ENCODE peak calls at places on chromosomes 3 and 15, in six cellular contexts. I is SK-N-SH, X is HCT116, Q is HepG2, E is K562, N is GM12878. W is an unnamed sample.

GRCh38 chr3:58117561-58118305 is 93.0 kb downstream of the DNASE1L3 start:
- DNase-seq in I (no peak), X (no peak), Q (no peak), E (no peak), N (no peak), W (no peak)

GRCh38 chr3:64983583-64984359 is 296.0 kb upstream of the ADAMTS9 start:
- DNase-seq in I (peak), X (no peak), Q (no peak), E (no peak), N (no peak), W (no peak)

GRCh38 chr15:86854186-86854585 is 774.5 kb downstream of the AGBL1 start:
- DNase-seq in I (no peak), X (no peak), Q (no peak), E (no peak), N (no peak), W (no peak)

GRCh38 chr3:45513041-45513440 is 81.5 kb upstream of the LIMD1 start:
- DNase-seq in I (no peak), X (no peak), Q (no peak), E (no peak), N (no peak), W (no peak)

GRCh38 chr3:173748140-173748539 is 350.6 kb downstream of the NLGN1 start:
- DNase-seq in I (no peak), X (no peak), Q (no peak), E (no peak), N (no peak), W (no peak)

GRCh38 chr15:101049282-101049681 is 130.1 kb downstream of the LRRK1 start:
- DNase-seq in I (peak), X (no peak), Q (no peak), E (no peak), N (no peak), W (no peak)

GRCh38 chr15:80695099-80695910 is at the start of gene ABHD17C:
- DNase-seq in I (peak), X (no peak), Q (peak), E (peak), N (no peak), W (peak)

GRCh38 chr3:62558549-62559112 is 185.3 kb upstream of the FEZF2 start:
- DNase-seq in I (peak), X (no peak), Q (peak), E (peak), N (no peak), W (peak)

GRCh38 chr3:127411083-127411727 is 123.4 kb upstream of the PRR20G start:
- DNase-seq in I (peak), X (no peak), Q (no peak), E (peak), N (no peak), W (no peak)

GRCh38 chr3:193744822-193745684 is 152.0 kb downstream of the OPA1 start:
- DNase-seq in I (peak), X (no peak), Q (peak), E (peak), N (no peak), W (no peak)

GRCh38 chr3:16639806-16640205 is 34.6 kb upstream of the DAZL start:
- DNase-seq in I (no peak), X (no peak), Q (no peak), E (no peak), N (no peak), W (no peak)

GRCh38 chr15:28889346-28889745 is 3.6 kb downstream of the APBA2 start:
- DNase-seq in I (no peak), X (no peak), Q (no peak), E (no peak), N (no peak), W (no peak)

GRCh38 chr3:74883690-74884089 is 269.2 kb upstream of the CNTN3 start:
- DNase-seq in I (peak), X (no peak), Q (peak), E (no peak), N (no peak), W (peak)

GRCh38 chr3:107993771-107994170 is 97.1 kb downstream of the CD47 start:
- DNase-seq in I (no peak), X (no peak), Q (no peak), E (no peak), N (no peak), W (no peak)

GRCh38 chr3:30631237-30631961 is 25.0 kb downstream of the TGFBR2 start:
- DNase-seq in I (no peak), X (peak), Q (peak), E (no peak), N (no peak), W (no peak)

GRCh38 chr3:133944181-133944580 is 48.5 kb upstream of the RAB6B start:
- DNase-seq in I (no peak), X (no peak), Q (no peak), E (no peak), N (no peak), W (no peak)

GRCh38 chr3:152737021-152737908 is 97.7 kb upstream of the P2RY1 start:
- DNase-seq in I (no peak), X (peak), Q (no peak), E (peak), N (peak), W (no peak)

GRCh38 chr15:35437157-35437556 is 108.8 kb downstream of the DPH6 start:
- DNase-seq in I (no peak), X (peak), Q (no peak), E (no peak), N (no peak), W (peak)

GRCh38 chr15:66004618-66005262 is 135.4 kb downstream of the RAB11A start:
- DNase-seq in I (no peak), X (no peak), Q (peak), E (peak), N (no peak), W (peak)

GRCh38 chr15:33810083-33810595 is 158.2 kb upstream of the CHRM5 start:
- DNase-seq in I (no peak), X (no peak), Q (no peak), E (no peak), N (no peak), W (peak)

GRCh38 chr15:80176443-80176842 is 23.6 kb downstream of the FAH start:
- DNase-seq in I (no peak), X (no peak), Q (no peak), E (no peak), N (no peak), W (no peak)

GRCh38 chr3:143222505-143222904 is 102.9 kb downstream of the CHST2 start:
- DNase-seq in I (no peak), X (no peak), Q (no peak), E (peak), N (no peak), W (no peak)

GRCh38 chr3:16866447-16867025 is 18.2 kb upstream of the PLCL2 start:
- DNase-seq in I (no peak), X (no peak), Q (no peak), E (no peak), N (no peak), W (no peak)

GRCh38 chr3:132911741-132912415 is 126.3 kb upstream of the TMEM108 start:
- DNase-seq in I (no peak), X (no peak), Q (no peak), E (peak), N (no peak), W (no peak)

GRCh38 chr15:75371486-75371885 is 3.1 kb upstream of the MAN2C1 start:
- DNase-seq in I (no peak), X (no peak), Q (no peak), E (no peak), N (no peak), W (no peak)

DNA sequence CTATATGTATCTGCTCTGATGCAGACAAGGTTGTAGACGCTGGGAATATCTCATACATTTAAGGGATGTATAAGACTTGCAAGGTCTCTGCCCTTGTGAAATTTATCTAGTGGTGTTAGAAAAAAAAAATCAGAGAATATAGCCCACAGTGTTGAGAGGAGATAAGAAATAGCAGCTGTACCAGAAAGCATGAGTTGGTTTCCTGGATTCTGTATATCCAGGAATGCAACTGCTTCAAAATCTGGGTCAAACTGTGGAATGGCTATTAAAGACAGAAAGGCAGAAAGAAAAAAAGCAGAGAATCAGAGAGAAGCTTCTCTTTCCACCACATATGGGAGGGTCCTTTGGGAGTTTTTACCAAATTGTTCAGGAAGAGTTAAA is 1.5 kb upstream of the TMEM212 start:
- DNase-seq in I (no peak), X (no peak), Q (peak), E (no peak), N (no peak), W (no peak)
- H2AFZ ChIP-seq in I (no peak), X (no peak), Q (no peak), E (no peak), N (no peak), W (no peak)

GRCh38 chr3:50605901-50606326 is 5.7 kb downstream of the CISH start:
- DNase-seq in I (no peak), X (no peak), Q (no peak), E (no peak), N (no peak), W (no peak)

GRCh38 chr3:50607271-50608091 is 4.1 kb downstream of the CISH start:
- DNase-seq in I (no peak), X (no peak), Q (no peak), E (peak), N (no peak), W (no peak)

GRCh38 chr3:50608278-50608677 is 3.3 kb downstream of the CISH start:
- DNase-seq in I (no peak), X (no peak), Q (no peak), E (no peak), N (no peak), W (no peak)

GRCh38 chr3:50604628-50605588 is 6.7 kb downstream of the CISH start:
- DNase-seq in I (no peak), X (no peak), Q (no peak), E (no peak), N (no peak), W (no peak)

GRCh38 chr3:50606596-50606995 is 5.0 kb downstream of the CISH start:
- DNase-seq in I (no peak), X (no peak), Q (no peak), E (no peak), N (no peak), W (no peak)
- TF ChIP-seq REST in I (no peak), X (no peak), Q (no peak), E (no peak), N (no peak), W (no peak)

GRCh38 chr3:115074502-115074901 is 72.6 kb downstream of the ZBTB20 start:
- DNase-seq in I (no peak), X (no peak), Q (no peak), E (no peak), N (no peak), W (no peak)

GRCh38 chr3:115072265-115073008 is 74.7 kb downstream of the ZBTB20 start:
- DNase-seq in I (no peak), X (peak), Q (no peak), E (no peak), N (no peak), W (no peak)

GRCh38 chr3:115068799-115069198 is 78.3 kb downstream of the ZBTB20 start:
- DNase-seq in I (no peak), X (no peak), Q (no peak), E (no peak), N (no peak), W (no peak)

GRCh38 chr3:115071122-115071521 is 76.0 kb downstream of the ZBTB20 start:
- DNase-seq in I (no peak), X (no peak), Q (no peak), E (no peak), N (no peak), W (no peak)

DNA sequence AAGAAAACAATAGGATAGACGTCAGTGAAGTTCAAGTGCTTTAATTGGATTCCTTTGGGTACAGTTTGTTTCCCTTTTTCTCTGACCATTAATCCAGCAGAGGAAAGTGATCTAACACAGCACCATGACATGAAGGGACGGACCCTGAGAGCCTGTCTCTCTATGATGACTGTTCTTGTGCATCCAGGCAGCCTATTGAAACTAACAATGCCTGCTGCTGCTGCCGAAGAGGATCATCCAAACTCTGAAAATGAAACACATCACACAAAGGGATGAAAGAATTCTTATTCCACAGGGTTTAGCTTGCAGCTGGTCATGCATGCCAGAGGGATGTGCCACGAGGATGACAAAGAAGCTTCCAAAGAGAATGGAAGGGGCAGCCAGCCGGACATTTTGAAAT is 75.5 kb downstream of the ZBTB20 start:
- DNase-seq in I (no peak), X (no peak), Q (no peak), E (no peak), N (no peak), W (no peak)
- TF ChIP-seq CTCF in I (no peak), X (no peak), Q (no peak), E (no peak), N (no peak), W (no peak)

DNA sequence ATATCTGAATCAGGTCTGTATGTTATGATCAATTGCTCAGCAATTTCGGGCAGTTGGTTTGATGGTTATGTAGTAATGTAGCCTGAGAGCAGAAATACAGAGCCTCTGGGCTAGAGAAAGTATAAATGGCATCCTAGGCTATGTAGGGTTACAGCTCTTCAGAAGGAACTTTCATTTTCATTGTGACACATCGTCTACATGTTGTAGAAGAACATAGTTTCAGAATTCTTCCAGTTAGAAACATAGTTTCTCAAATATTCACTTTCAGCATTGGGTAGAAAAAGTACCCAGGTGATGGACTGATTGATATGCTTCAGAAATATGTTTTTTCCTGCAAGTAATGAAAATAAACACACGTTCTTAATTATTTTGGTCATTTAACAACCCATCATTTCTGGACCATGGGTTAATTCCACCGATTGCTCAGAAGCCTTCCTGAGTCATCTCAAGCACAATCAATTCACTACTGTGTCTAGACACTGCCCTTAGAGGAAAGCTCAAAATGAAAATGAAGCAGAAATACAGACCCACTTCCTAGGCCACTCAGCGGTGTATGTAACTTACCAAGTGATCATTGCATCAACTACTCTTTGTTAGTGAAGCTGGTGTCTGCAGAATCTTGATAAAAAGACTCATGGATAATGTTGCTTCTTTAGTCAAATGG is 88.8 kb upstream of the TSEN2 start:
- DNase-seq in I (no peak), X (no peak), Q (no peak), E (no peak), N (peak), W (no peak)
- H2AFZ ChIP-seq in I (no peak), X (no peak), Q (no peak), E (no peak), N (peak), W (no peak)

GRCh38 chr15:78364233-78364632 is 24.1 kb downstream of the CRABP1 start:
- DNase-seq in I (peak), X (no peak), Q (no peak), E (no peak), N (no peak), W (no peak)
- TF ChIP-seq REST in I (no peak), X (no peak), Q (no peak), E (no peak), N (no peak), W (no peak)

GRCh38 chr3:100796556-100796955 is 87.3 kb downstream of the TFG start:
- DNase-seq in I (no peak), X (peak), Q (no peak), E (peak), N (peak), W (peak)
- TF ChIP-seq CTCF in I (peak), X (peak), Q (peak), E (no peak), N (peak), W (peak)

DNA sequence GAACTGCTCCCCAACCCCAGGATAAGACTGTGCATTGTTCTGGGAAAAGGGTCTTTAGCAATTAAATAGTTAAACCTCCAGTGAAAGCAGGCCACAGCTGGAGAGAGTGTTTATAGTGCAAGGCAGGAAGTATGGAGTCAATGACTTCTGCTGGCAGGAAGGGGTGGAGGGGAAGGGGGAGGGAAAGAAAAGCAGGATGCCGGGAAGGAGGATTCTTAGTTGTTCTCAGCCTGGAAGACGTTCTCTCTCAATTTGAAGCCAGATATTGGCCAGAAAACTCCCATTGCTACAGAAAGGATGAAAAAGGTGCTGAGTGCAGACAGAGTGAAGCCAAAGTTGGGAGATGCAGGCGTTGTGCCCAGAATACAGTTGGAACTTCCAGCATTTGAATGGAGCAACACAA is 35.7 kb upstream of the ACTL6A start:
- DNase-seq in I (peak), X (no peak), Q (no peak), E (no peak), N (no peak), W (peak)
- H2AFZ ChIP-seq in I (peak), X (peak), Q (no peak), E (no peak), N (no peak), W (no peak)

GRCh38 chr15:96421211-96421610 is 90.7 kb downstream of the NR2F2 start:
- DNase-seq in I (no peak), X (no peak), Q (no peak), E (peak), N (no peak), W (peak)
- TF ChIP-seq REST in I (no peak), X (no peak), Q (no peak), E (no peak), N (no peak), W (no peak)

DNA sequence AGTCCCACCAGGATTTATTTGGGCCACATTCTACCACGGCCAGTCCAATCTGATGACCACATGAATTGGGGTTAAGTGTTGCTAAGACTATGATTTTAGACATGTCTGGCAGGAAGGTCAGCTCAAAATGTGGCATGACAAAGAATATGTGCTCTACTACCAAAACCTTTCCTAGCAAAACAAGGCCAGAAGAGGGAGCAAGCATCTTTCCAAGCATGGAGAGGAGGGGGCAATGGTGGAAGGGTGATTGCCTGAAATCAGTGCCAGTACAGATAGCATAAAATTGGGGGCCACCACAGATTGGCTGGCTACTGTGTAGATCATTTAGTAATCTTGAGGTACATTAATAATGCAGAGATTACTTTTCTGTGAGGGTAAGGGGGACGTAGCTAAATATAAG is 43.2 kb downstream of the TMEM39A start:
- DNase-seq in I (no peak), X (no peak), Q (no peak), E (peak), N (no peak), W (peak)
- TF ChIP-seq CTCF in I (no peak), X (peak), Q (peak), E (peak), N (no peak), W (peak)

DNA sequence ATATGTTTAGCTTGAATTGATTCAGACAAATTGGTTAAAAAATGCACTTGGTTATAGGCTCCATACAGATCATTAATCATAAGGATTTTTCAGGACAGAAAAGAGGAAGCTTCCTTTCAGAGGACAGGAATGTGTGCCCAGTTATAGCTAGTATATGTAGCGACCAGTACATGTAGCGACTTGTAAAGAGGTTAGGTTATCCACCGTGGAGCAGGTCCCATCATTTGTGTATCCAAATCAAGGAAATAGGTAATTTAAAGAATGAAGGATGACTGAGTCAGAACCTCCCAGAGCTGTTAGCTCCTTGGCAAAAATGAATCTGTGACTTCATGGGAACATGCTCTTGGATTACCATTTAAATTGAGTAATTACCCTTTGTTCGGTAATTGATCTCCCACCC is 15.8 kb upstream of the P2RY12 start:
- DNase-seq in I (no peak), X (no peak), Q (no peak), E (no peak), N (no peak), W (no peak)
- H2AFZ ChIP-seq in I (no peak), X (no peak), Q (no peak), E (no peak), N (no peak), W (no peak)

W was measured in GM23338.